ENCODE peak calls at places on chromosomes 11 and 22, in five cellular contexts. X, W, O, J and N are unnamed samples.

GRCh38 chr22:41132555-41132954 is 40.2 kb downstream of the EP300 start:
- DNase-seq in X (no peak), W (no peak), O (no peak), J (no peak), N (no peak)

GRCh38 chr11:128938156-128938885 is 4.3 kb downstream of the TP53AIP1 start:
- DNase-seq in X (no peak), W (no peak), O (peak), J (no peak), N (no peak)

GRCh38 chr11:45405916-45406670 is 120.0 kb upstream of the SYT13 start:
- DNase-seq in X (no peak), W (no peak), O (no peak), J (no peak), N (no peak)

GRCh38 chr11:128859563-128860441 is 7.3 kb downstream of the KCNJ1 start:
- DNase-seq in X (peak), W (peak), O (peak), J (peak), N (peak)

GRCh38 chr22:30969532-30970355 is 679 bp downstream of the TUG1 start:
- DNase-seq in X (peak), W (peak), O (no peak), J (peak), N (peak)

GRCh38 chr11:38517991-38518390 is 1920.0 kb upstream of the RAG2 start:
- DNase-seq in X (no peak), W (no peak), O (no peak), J (no peak), N (no peak)

GRCh38 chr11:11149671-11150459 is 203.2 kb downstream of the CSNK2A3 start:
- DNase-seq in X (no peak), W (no peak), O (no peak), J (no peak), N (no peak)

GRCh38 chr22:25668437-25668836 is 73.6 kb upstream of the MYO18B start:
- DNase-seq in X (no peak), W (no peak), O (no peak), J (no peak), N (peak)

GRCh38 chr11:107139396-107139795 is 121.1 kb upstream of the GUCY1A2 start:
- DNase-seq in X (no peak), W (no peak), O (no peak), J (no peak), N (no peak)

GRCh38 chr22:20551805-20552449 is 44.5 kb downstream of the MED15 start:
- DNase-seq in X (peak), W (no peak), O (no peak), J (no peak), N (no peak)

GRCh38 chr11:134535029-134536025 is 123.3 kb upstream of the B3GAT1 start:
- DNase-seq in X (no peak), W (no peak), O (peak), J (no peak), N (no peak)

GRCh38 chr11:59179121-59179520 is 7.2 kb downstream of the DTX4 start:
- DNase-seq in X (no peak), W (no peak), O (no peak), J (no peak), N (no peak)

GRCh38 chr11:46736146-46736545 is 17.1 kb downstream of the F2 start:
- DNase-seq in X (no peak), W (no peak), O (no peak), J (no peak), N (no peak)

GRCh38 chr11:58757449-58757848 is 25.7 kb upstream of the GLYAT start:
- DNase-seq in X (no peak), W (no peak), O (no peak), J (no peak), N (no peak)

GRCh38 chr22:20957118-20957690 is 9.9 kb upstream of the AIFM3 start:
- DNase-seq in X (no peak), W (peak), O (peak), J (no peak), N (no peak)

GRCh38 chr11:42571486-42572230 is 740.1 kb upstream of the API5 start:
- DNase-seq in X (no peak), W (no peak), O (no peak), J (no peak), N (no peak)

GRCh38 chr11:92152245-92152644 is 72.4 kb upstream of the FAT3 start:
- DNase-seq in X (no peak), W (no peak), O (no peak), J (no peak), N (no peak)

GRCh38 chr22:50687829-50688228 is 15.2 kb downstream of the SHANK3 start:
- DNase-seq in X (no peak), W (no peak), O (no peak), J (no peak), N (no peak)

GRCh38 chr22:42601879-42602465 is 12.7 kb downstream of the POLDIP3 start:
- DNase-seq in X (no peak), W (no peak), O (no peak), J (no peak), N (no peak)

GRCh38 chr22:37079668-37080171 is 28.2 kb downstream of the KCTD17 start:
- DNase-seq in X (no peak), W (peak), O (no peak), J (no peak), N (no peak)

GRCh38 chr11:133712235-133712634 is 133.1 kb downstream of the SPATA19 start:
- DNase-seq in X (no peak), W (no peak), O (no peak), J (no peak), N (no peak)

GRCh38 chr11:76480241-76480640 is 35.4 kb downstream of the EMSY start:
- DNase-seq in X (no peak), W (no peak), O (no peak), J (no peak), N (no peak)

GRCh38 chr22:29245626-29246385 is 22.0 kb downstream of the RHBDD3 start:
- DNase-seq in X (peak), W (peak), O (peak), J (peak), N (peak)

GRCh38 chr11:18452927-18453326 is 2.7 kb upstream of the LDHAL6A start:
- DNase-seq in X (no peak), W (no peak), O (no peak), J (peak), N (peak)

GRCh38 chr22:48901324-48901723 is 926.3 kb downstream of the BRD1 start:
- DNase-seq in X (no peak), W (no peak), O (no peak), J (no peak), N (no peak)

GRCh38 chr22:39454385-39454871 is 2.4 kb upstream of the MGAT3 start:
- DNase-seq in X (no peak), W (peak), O (peak), J (no peak), N (no peak)

GRCh38 chr11:93209476-93209875 is 11.7 kb upstream of the SLC36A4 start:
- DNase-seq in X (no peak), W (no peak), O (no peak), J (no peak), N (no peak)

DNA sequence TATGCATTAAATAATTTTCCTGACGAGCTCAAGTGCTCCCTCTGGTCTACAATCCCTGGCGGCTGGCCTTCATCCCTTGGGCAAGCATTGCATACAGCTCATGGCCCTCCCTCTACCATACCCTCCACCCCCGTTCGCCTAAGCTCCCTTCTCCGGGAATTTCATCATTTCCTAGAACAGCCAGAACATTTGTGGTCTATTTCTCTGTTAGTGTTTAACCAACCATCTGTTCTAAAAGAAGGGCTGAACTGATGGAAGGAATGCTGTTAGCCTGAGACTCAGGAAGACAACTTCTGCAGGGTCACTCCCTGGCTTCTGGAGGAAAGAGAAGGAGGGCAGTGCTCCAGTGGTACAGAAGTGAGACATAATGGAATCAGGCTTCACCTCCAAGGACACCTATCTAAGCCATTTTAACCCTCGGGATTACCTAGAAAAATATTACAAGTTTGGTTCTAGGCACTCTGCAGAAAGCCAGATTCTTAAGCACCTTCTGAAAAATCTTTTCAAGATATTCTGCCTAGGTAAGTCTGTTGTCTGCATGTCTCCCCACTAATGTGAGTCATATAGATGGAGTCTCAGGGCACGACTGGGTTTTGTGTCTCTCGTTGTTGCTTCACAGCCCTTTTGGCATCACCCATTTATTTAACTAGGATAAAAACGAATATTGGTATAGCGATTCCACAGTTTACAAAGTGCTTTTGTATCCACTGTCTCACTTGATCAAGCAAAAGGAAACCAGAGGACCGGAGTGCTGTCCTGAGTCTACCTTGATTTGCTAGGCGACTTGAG is at the start of gene NNMT:
- DNase-seq in X (peak), W (no peak), O (peak), J (peak), N (peak)
- TF ChIP-seq CTCF in X (no peak), W (no peak), O (no peak), J (no peak), N (no peak)

GRCh38 chr11:124746621-124747243 is 5.3 kb downstream of the VSIG2 start:
- DNase-seq in X (peak), W (peak), O (peak), J (peak), N (peak)
- TF ChIP-seq CTCF in X (peak), W (peak), O (peak), J (peak), N (peak)

GRCh38 chr11:120222916-120223315 is 12.1 kb downstream of the OAF start:
- DNase-seq in X (no peak), W (no peak), O (peak), J (no peak), N (no peak)
- TF ChIP-seq CTCF in X (no peak), W (no peak), O (no peak), J (no peak), N (no peak)

GRCh38 chr22:23523746-23524145 is 56.3 kb downstream of the IGLL1 start:
- DNase-seq in X (no peak), W (no peak), O (peak), J (no peak), N (no peak)

GRCh38 chr22:23519442-23520177 is 60.5 kb downstream of the IGLL1 start:
- DNase-seq in X (no peak), W (no peak), O (peak), J (no peak), N (no peak)

GRCh38 chr22:23522642-23523251 is 57.3 kb downstream of the IGLL1 start:
- DNase-seq in X (no peak), W (no peak), O (peak), J (no peak), N (no peak)

GRCh38 chr22:23520875-23521441 is 59.1 kb downstream of the IGLL1 start:
- DNase-seq in X (no peak), W (no peak), O (peak), J (no peak), N (peak)

DNA sequence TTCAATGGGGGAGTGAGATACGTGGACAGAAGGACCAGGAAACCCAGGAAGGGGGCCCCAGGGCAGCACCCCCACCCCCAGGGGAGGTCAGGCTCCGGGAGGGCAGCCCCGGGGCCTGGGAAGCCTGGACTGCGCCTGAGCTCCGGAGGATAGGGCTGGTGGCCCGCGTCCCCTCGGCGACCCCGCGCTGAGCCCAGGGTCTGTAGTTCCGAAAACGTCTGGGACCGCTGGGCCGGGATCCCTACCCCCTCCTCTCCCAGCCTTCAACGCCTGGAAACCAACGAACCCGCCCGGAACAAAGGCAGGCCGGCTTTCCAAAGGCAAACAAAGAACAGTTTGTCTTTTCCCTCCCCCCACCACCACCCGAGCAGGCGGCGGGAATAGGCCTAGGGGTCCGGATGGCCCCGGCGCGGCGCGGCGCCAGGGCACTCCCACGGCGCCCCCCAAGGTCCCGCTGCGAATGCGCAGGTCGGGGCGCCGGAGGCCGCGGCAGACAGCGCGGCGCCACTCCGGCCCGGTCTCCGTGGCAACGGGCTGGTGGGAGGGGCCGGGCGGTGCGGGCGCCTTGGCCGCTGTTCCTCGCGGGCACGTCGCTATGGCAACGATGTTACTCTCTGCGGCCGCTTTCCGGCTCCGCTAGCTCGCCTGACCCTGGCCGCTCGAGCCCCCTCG is 58.5 kb downstream of the IGLL1 start:
- DNase-seq in X (peak), W (peak), O (peak), J (peak), N (peak)
- TF ChIP-seq CTCF in X (peak), W (no peak), O (no peak), J (peak), N (no peak)

GRCh38 chr11:13535819-13536218 is 40.0 kb upstream of the PTH start:
- DNase-seq in X (no peak), W (no peak), O (no peak), J (no peak), N (no peak)
- TF ChIP-seq CTCF in X (no peak), W (no peak), O (no peak), J (no peak), N (no peak)

GRCh38 chr11:57363131-57363530 is 17.8 kb downstream of the PRG3 start:
- DNase-seq in X (no peak), W (no peak), O (no peak), J (no peak), N (no peak)

GRCh38 chr11:57363681-57364080 is 17.3 kb downstream of the PRG3 start:
- DNase-seq in X (no peak), W (no peak), O (no peak), J (no peak), N (no peak)

GRCh38 chr11:57368106-57368826 is 12.7 kb downstream of the PRG3 start:
- DNase-seq in X (no peak), W (peak), O (no peak), J (peak), N (peak)

GRCh38 chr11:57361926-57362325 is 19.0 kb downstream of the PRG3 start:
- DNase-seq in X (no peak), W (no peak), O (no peak), J (no peak), N (no peak)

DNA sequence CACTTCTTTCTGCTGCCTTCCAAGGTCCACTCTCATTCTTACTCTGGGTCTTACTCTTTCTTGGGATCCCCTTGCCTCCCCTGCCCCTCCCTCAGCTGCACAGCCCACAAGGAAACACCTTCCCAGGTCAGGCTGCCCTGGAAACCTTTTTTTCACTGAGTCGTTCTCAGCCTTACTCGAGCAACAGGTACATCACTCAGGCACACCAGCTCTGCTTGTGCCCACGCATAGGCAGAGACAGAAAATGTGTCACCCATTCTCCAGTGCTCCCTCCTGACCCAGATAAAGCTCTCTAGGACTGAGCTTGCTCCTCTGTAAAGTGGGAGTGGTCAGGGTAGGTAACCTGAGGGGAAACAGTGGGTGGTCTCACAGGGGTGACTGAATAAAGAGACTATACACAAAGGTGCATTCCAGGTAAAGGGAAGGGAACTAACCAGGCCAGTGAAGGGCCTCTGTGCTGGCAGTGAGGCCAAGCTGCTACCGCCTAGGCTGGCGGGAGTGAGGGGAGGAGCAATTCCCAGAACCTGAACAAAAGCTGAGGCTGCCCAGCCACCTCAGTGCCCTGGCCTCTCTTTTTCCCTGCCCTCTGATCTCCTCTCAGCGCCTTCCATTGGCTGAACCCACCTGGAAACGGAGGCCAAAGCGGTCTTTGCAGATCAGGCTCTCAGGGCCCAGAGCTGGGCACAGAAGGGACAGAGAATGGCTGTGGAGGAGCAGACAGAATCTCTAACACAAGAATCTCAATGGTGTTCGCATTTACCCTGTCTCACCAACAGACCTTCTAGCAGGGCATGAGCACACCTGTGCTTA is 15.9 kb downstream of the PRG3 start:
- DNase-seq in X (no peak), W (no peak), O (no peak), J (no peak), N (no peak)
- TF ChIP-seq CTCF in X (no peak), W (no peak), O (no peak), J (no peak), N (no peak)

GRCh38 chr11:68401856-68402255 is 58.7 kb upstream of the PPP6R3 start:
- DNase-seq in X (no peak), W (no peak), O (no peak), J (no peak), N (no peak)

GRCh38 chr11:68399916-68400315 is 60.6 kb upstream of the PPP6R3 start:
- DNase-seq in X (peak), W (no peak), O (no peak), J (no peak), N (no peak)

GRCh38 chr11:68403831-68404230 is 56.7 kb upstream of the PPP6R3 start:
- DNase-seq in X (no peak), W (no peak), O (no peak), J (no peak), N (no peak)

GRCh38 chr11:68403424-68403823 is 57.1 kb upstream of the PPP6R3 start:
- DNase-seq in X (no peak), W (no peak), O (no peak), J (no peak), N (no peak)

GRCh38 chr11:68402355-68403031 is 58.1 kb upstream of the PPP6R3 start:
- DNase-seq in X (no peak), W (no peak), O (no peak), J (no peak), N (no peak)
- TF ChIP-seq CTCF in X (no peak), W (no peak), O (no peak), J (no peak), N (no peak)

GRCh38 chr11:124776865-124777645 is 15.0 kb upstream of the ESAM start:
- DNase-seq in X (no peak), W (no peak), O (no peak), J (no peak), N (no peak)

GRCh38 chr11:124784051-124784450 is 16.2 kb downstream of the MSANTD2 start:
- DNase-seq in X (no peak), W (no peak), O (no peak), J (no peak), N (no peak)

GRCh38 chr11:124779568-124779967 is 17.5 kb upstream of the ESAM start:
- DNase-seq in X (no peak), W (no peak), O (no peak), J (no peak), N (no peak)

GRCh38 chr11:124783002-124783401 is 17.2 kb downstream of the MSANTD2 start:
- DNase-seq in X (no peak), W (no peak), O (no peak), J (no peak), N (no peak)

DNA sequence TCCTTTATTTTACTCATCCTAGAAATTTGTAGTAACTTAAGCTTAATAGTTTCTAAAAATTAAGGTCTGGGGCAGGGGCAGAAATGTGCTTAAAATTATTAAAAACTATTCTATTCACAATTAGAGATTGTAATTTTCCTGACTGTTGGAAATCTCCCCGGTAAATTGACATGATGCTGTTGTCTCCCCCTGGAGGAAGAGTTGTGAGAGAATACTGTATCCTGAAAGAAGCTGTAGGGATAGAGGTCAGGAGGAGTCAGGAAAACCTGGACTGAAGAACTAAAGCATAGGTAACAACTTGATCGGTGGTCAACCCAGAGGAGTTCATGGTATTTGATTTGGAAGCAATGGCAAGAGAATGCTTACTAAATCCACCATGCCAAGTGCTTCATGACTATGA is 16.2 kb upstream of the ESAM start:
- DNase-seq in X (no peak), W (no peak), O (no peak), J (no peak), N (no peak)
- TF ChIP-seq CTCF in X (peak), W (peak), O (no peak), J (no peak), N (peak)

GRCh38 chr11:9613830-9614762 is 40.6 kb downstream of the WEE1 start:
- DNase-seq in X (peak), W (peak), O (peak), J (peak), N (peak)
- TF ChIP-seq CTCF in X (peak), W (peak), O (peak), J (peak), N (peak)